ENCODE peak calls at places on chromosomes 6 and 20, in eight cellular contexts. One of them, this sample, is unnamed.

GRCh38 chr6:137497722-137498463 is 3.7 kb upstream of the OLIG3 start:
- DNase-seq in AG09319: no peak
- DNase-seq in activated CD4-positive, alpha-beta T cell treated with anti-CD3 and anti-CD28 coated beads for 24 hours: no peak
- DNase-seq in NCI-H1930: no peak
- DNase-seq in glutamatergic neuron: peak; percentile 69
- DNase-seq in Ammon's horn: no peak
- DNase-seq in KBM-7: no peak
- DNase-seq in DMS153: no peak
- DNase-seq in this sample: no peak

GRCh38 chr6:25341923-25342619 is 62.9 kb downstream of the CARMIL1 start:
- DNase-seq in AG09319: no peak
- DNase-seq in DMS153: no peak
- DNase-seq in glutamatergic neuron: no peak
- DNase-seq in NCI-H1930: no peak
- DNase-seq in KBM-7: no peak
- DNase-seq in activated CD4-positive, alpha-beta T cell treated with anti-CD3 and anti-CD28 coated beads for 24 hours: no peak
- DNase-seq in Ammon's horn: no peak
- DNase-seq in this sample: no peak

GRCh38 chr6:140101367-140101766 is 726.9 kb upstream of the CITED2 start:
- DNase-seq in KBM-7: peak; percentile 45
- DNase-seq in AG09319: no peak
- DNase-seq in activated CD4-positive, alpha-beta T cell treated with anti-CD3 and anti-CD28 coated beads for 24 hours: no peak
- DNase-seq in Ammon's horn: no peak
- DNase-seq in DMS153: no peak
- DNase-seq in NCI-H1930: no peak
- DNase-seq in glutamatergic neuron: no peak
- DNase-seq in this sample: no peak

GRCh38 chr6:110537208-110538123 is 61.1 kb upstream of the SLC22A16 start:
- DNase-seq in Ammon's horn: peak; percentile 41
- DNase-seq in KBM-7: peak; percentile 42
- DNase-seq in NCI-H1930: no peak
- DNase-seq in DMS153: no peak
- DNase-seq in activated CD4-positive, alpha-beta T cell treated with anti-CD3 and anti-CD28 coated beads for 24 hours: no peak
- DNase-seq in AG09319: peak; percentile 75
- DNase-seq in glutamatergic neuron: no peak
- DNase-seq in this sample: no peak

GRCh38 chr6:54718541-54719023 is 128.0 kb upstream of the FAM83B start:
- DNase-seq in activated CD4-positive, alpha-beta T cell treated with anti-CD3 and anti-CD28 coated beads for 24 hours: no peak
- DNase-seq in glutamatergic neuron: no peak
- DNase-seq in DMS153: peak; percentile 54
- DNase-seq in NCI-H1930: peak; percentile 92
- DNase-seq in Ammon's horn: no peak
- DNase-seq in KBM-7: no peak
- DNase-seq in AG09319: no peak
- DNase-seq in this sample: no peak

GRCh38 chr6:16126881-16127280 is 2.0 kb upstream of the MYLIP start:
- DNase-seq in NCI-H1930: no peak
- DNase-seq in Ammon's horn: no peak
- DNase-seq in activated CD4-positive, alpha-beta T cell treated with anti-CD3 and anti-CD28 coated beads for 24 hours: no peak
- DNase-seq in KBM-7: no peak
- DNase-seq in DMS153: no peak
- DNase-seq in glutamatergic neuron: no peak
- DNase-seq in AG09319: no peak
- DNase-seq in this sample: no peak

GRCh38 chr6:124714728-124715127 is 247.5 kb upstream of the RNF217 start:
- DNase-seq in Ammon's horn: no peak
- DNase-seq in NCI-H1930: no peak
- DNase-seq in DMS153: no peak
- DNase-seq in KBM-7: no peak
- DNase-seq in activated CD4-positive, alpha-beta T cell treated with anti-CD3 and anti-CD28 coated beads for 24 hours: no peak
- DNase-seq in AG09319: no peak
- DNase-seq in glutamatergic neuron: no peak
- DNase-seq in this sample: no peak

GRCh38 chr20:8183526-8183925 is 51.5 kb downstream of the PLCB1 start:
- DNase-seq in DMS153: no peak
- DNase-seq in AG09319: no peak
- DNase-seq in activated CD4-positive, alpha-beta T cell treated with anti-CD3 and anti-CD28 coated beads for 24 hours: no peak
- DNase-seq in Ammon's horn: no peak
- DNase-seq in KBM-7: no peak
- DNase-seq in NCI-H1930: no peak
- DNase-seq in glutamatergic neuron: no peak
- DNase-seq in this sample: no peak

GRCh38 chr6:12391472-12391871 is 101.3 kb downstream of the EDN1 start:
- DNase-seq in glutamatergic neuron: no peak
- DNase-seq in DMS153: no peak
- DNase-seq in NCI-H1930: no peak
- DNase-seq in AG09319: no peak
- DNase-seq in activated CD4-positive, alpha-beta T cell treated with anti-CD3 and anti-CD28 coated beads for 24 hours: no peak
- DNase-seq in KBM-7: no peak
- DNase-seq in Ammon's horn: no peak
- DNase-seq in this sample: no peak

GRCh38 chr20:50367104-50367674 is 143.0 kb upstream of the PTPN1 start:
- DNase-seq in activated CD4-positive, alpha-beta T cell treated with anti-CD3 and anti-CD28 coated beads for 24 hours: no peak
- DNase-seq in KBM-7: no peak
- DNase-seq in DMS153: no peak
- DNase-seq in Ammon's horn: no peak
- DNase-seq in AG09319: no peak
- DNase-seq in NCI-H1930: no peak
- DNase-seq in glutamatergic neuron: no peak
- DNase-seq in this sample: no peak